ENCODE peak calls at places on chromosome 19, in nine cellular contexts. U, M, E, A, H, F, Y, C and V are unnamed samples.

GRCh38 chr19:50565984-50566903 is 2.0 kb downstream of the LRRC4B start:
- DNase-seq in U (no peak), M (no peak), E (no peak), A (peak), H (no peak), F (no peak), Y (no peak), C (no peak), V (no peak)

GRCh38 chr19:51147663-51148062 is 5.6 kb downstream of the SIGLEC7 start:
- DNase-seq in U (no peak), M (no peak), E (no peak), A (peak), H (no peak), F (no peak), Y (no peak), C (no peak), V (no peak)

GRCh38 chr19:7266832-7267231 is 27.4 kb downstream of the INSR start:
- DNase-seq in U (no peak), M (no peak), E (no peak), A (no peak), H (no peak), F (no peak), Y (no peak), C (no peak), V (no peak)

GRCh38 chr19:7595466-7596133 is at the start of gene CAMSAP3:
- DNase-seq in U (peak), M (peak), E (peak), A (peak), H (no peak), F (no peak), Y (peak), C (no peak), V (no peak)

GRCh38 chr19:41443813-41444455 is 978 bp downstream of the ERICH4 start:
- DNase-seq in U (no peak), M (no peak), E (no peak), A (no peak), H (no peak), F (no peak), Y (no peak), C (no peak), V (no peak)

GRCh38 chr19:55099557-55100506 is 17.6 kb downstream of the PPP1R12C start:
- DNase-seq in U (no peak), M (no peak), E (no peak), A (peak), H (peak), F (peak), Y (no peak), C (no peak), V (no peak)

GRCh38 chr19:55246462-55247451 is 12.1 kb downstream of the PPP6R1 start:
- DNase-seq in U (no peak), M (no peak), E (no peak), A (no peak), H (no peak), F (no peak), Y (no peak), C (no peak), V (no peak)

GRCh38 chr19:32702010-32702409 is 10.4 kb downstream of the NUDT19 start:
- DNase-seq in U (no peak), M (peak), E (no peak), A (no peak), H (no peak), F (no peak), Y (no peak), C (no peak), V (no peak)

GRCh38 chr19:41868989-41869300 is 8.1 kb upstream of the CD79A start:
- DNase-seq in U (no peak), M (no peak), E (no peak), A (no peak), H (no peak), F (no peak), Y (no peak), C (no peak), V (no peak)

GRCh38 chr19:55149078-55150003 is at the start of gene TNNT1:
- DNase-seq in U (no peak), M (no peak), E (no peak), A (peak), H (peak), F (no peak), Y (no peak), C (no peak), V (no peak)

GRCh38 chr19:52212572-52213255 is 22.9 kb downstream of the PPP2R1A start:
- DNase-seq in U (no peak), M (no peak), E (no peak), A (no peak), H (no peak), F (no peak), Y (no peak), C (no peak), V (no peak)

GRCh38 chr19:6125571-6125989 is 9.9 kb upstream of the ACSBG2 start:
- DNase-seq in U (peak), M (peak), E (peak), A (peak), H (peak), F (peak), Y (no peak), C (peak), V (peak)

GRCh38 chr19:41535029-41535622 is 40.8 kb upstream of the CEACAM21 start:
- DNase-seq in U (peak), M (no peak), E (no peak), A (no peak), H (no peak), F (no peak), Y (no peak), C (no peak), V (peak)

GRCh38 chr19:57088125-57088524 is 31.7 kb upstream of the USP29 start:
- DNase-seq in U (no peak), M (no peak), E (no peak), A (no peak), H (no peak), F (no peak), Y (no peak), C (no peak), V (no peak)

GRCh38 chr19:54029930-54030490 is 33.7 kb downstream of the VSTM1 start:
- DNase-seq in U (no peak), M (peak), E (peak), A (peak), H (peak), F (peak), Y (peak), C (peak), V (peak)

GRCh38 chr19:42554046-42554575 is 25.8 kb upstream of the CEACAM1 start:
- DNase-seq in U (no peak), M (peak), E (no peak), A (no peak), H (no peak), F (no peak), Y (no peak), C (no peak), V (no peak)

GRCh38 chr19:49339364-49340068 is 4.3 kb downstream of the CD37 start:
- DNase-seq in U (peak), M (peak), E (peak), A (peak), H (peak), F (peak), Y (no peak), C (peak), V (peak)

GRCh38 chr19:49338691-49339363 is 3.6 kb downstream of the CD37 start:
- DNase-seq in U (peak), M (peak), E (no peak), A (peak), H (peak), F (peak), Y (peak), C (peak), V (no peak)

GRCh38 chr19:49340865-49341718 is 5.9 kb downstream of the CD37 start:
- DNase-seq in U (no peak), M (no peak), E (no peak), A (peak), H (no peak), F (no peak), Y (no peak), C (no peak), V (no peak)

GRCh38 chr19:49342291-49342721 is 7.1 kb downstream of the CD37 start:
- DNase-seq in U (no peak), M (no peak), E (no peak), A (peak), H (no peak), F (no peak), Y (no peak), C (no peak), V (no peak)

GRCh38 chr19:49340069-49340864 is 5.1 kb downstream of the CD37 start:
- DNase-seq in U (peak), M (peak), E (no peak), A (peak), H (peak), F (peak), Y (no peak), C (peak), V (peak)
- TF ChIP-seq CTCF in U (no peak), M (no peak), E (no peak), A (no peak), H (no peak), F (no peak), Y (no peak), C (no peak), V (no peak)

GRCh38 chr19:34793562-34793961 is 20.5 kb upstream of the ZNF599 start:
- DNase-seq in U (no peak), M (no peak), E (no peak), A (no peak), H (no peak), F (no peak), Y (no peak), C (no peak), V (no peak)
- H3K4me3 ChIP-seq in U (no peak), M (no peak), E (no peak), A (no peak), H (no peak), F (no peak), Y (no peak), C (peak), V (no peak)

GRCh38 chr19:48617146-48617937 is 1.6 kb downstream of the RPL18 start:
- DNase-seq in U (no peak), M (peak), E (no peak), A (peak), H (no peak), F (no peak), Y (no peak), C (peak), V (no peak)

GRCh38 chr19:48618278-48618915 is 581 bp downstream of the RPL18 start:
- DNase-seq in U (no peak), M (no peak), E (no peak), A (no peak), H (no peak), F (no peak), Y (no peak), C (no peak), V (no peak)

GRCh38 chr19:48616491-48617056 is 1.7 kb upstream of the FAM83E start:
- DNase-seq in U (no peak), M (no peak), E (no peak), A (peak), H (no peak), F (no peak), Y (no peak), C (no peak), V (no peak)

GRCh38 chr19:48619692-48620565 is 623 bp downstream of the SPHK2 start:
- DNase-seq in U (no peak), M (no peak), E (peak), A (peak), H (no peak), F (peak), Y (no peak), C (peak), V (no peak)

DNA sequence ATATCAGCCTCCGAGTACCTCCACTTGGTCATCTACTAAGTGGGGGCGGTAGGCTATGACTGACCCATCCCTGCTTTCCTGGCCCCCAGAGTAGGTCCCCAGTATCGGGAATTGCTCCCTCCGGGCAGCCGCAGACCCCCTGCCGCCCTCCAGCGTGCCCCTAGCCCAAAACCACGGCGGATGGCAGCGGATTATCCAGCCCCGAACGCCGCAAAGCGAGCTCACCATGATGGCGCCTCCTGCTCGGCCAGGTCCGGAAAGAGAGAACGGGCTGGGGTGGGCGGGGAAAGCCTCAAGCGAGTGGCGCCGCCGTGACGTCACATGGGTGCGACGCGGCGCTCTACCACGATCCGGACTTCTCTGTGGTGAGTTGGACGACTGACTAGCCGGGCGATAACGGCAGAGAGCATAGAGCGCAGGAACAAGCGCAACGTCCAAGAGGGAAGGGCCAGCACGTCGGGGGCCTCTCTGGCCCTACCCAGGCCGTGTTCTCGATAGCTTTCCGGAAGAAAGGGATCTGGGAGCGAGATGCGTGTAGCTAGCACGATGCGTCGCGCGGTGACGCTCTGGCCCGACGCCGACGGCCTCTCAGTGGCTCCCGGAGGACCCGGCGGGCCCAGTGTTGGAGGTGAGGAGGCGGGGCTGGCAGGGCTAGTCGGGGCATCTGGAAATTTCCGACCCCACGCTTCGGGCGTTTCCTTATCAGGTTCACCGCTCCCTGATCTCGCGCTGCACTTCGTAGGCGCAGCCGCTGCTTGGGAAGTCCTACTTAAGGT is at the start of the genes RPL18 and SPHK2:
- DNase-seq in U (peak), M (peak), E (peak), A (peak), H (peak), F (peak), Y (peak), C (peak), V (peak)
- TF ChIP-seq CTCF in U (peak), M (no peak), E (no peak), A (no peak), H (no peak), F (no peak), Y (no peak), C (no peak), V (no peak)

DNA sequence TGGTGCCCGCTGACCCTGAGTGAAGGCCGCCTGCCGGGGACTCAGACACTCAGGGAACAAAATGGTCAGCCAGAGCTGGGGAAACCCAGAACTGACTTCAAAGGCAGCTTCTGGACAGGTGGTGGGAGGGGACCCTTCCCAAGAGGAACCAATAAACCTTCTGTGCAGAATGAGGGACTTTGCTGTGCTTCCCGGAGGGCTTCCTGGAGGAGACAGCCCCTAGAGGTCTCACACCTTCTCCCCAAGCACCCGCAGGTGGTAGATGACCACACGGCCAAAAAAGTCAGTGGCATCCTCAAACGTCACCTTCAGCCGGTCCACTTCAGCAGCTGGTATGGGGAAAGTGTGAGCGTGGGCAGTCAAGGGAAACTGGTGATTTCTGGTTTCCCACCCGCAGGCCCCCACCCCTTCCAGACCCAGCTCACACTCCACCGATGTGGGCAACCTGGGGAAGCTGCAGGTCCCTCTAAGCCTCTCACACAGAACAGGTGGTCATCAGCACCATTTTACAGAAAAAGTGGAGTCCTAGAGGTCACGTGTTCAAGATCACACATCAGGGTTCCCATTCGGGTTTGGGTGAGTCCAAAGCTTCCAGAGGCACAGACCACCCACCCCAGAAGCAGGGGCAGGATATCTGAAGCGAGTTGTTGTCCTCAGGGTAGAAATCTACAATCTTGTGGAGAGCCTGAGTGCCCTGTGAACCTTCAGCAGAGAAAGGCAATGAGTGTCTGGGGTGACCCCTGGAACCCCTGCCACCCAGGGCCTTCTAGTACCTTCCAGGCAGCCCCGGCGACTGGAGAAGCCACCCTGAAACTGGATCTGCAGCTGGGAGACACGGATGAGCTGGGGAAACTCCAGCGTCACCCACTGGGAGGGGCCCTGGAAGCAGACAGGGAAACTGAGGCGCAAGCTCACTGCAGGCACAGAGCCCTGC is 1.2 kb downstream of the NR2C2AP start:
- DNase-seq in U (no peak), M (no peak), E (no peak), A (no peak), H (no peak), F (no peak), Y (no peak), C (no peak), V (no peak)
- H3K4me3 ChIP-seq in U (peak), M (peak), E (peak), A (peak), H (peak), F (peak), Y (peak), C (peak), V (peak)

DNA sequence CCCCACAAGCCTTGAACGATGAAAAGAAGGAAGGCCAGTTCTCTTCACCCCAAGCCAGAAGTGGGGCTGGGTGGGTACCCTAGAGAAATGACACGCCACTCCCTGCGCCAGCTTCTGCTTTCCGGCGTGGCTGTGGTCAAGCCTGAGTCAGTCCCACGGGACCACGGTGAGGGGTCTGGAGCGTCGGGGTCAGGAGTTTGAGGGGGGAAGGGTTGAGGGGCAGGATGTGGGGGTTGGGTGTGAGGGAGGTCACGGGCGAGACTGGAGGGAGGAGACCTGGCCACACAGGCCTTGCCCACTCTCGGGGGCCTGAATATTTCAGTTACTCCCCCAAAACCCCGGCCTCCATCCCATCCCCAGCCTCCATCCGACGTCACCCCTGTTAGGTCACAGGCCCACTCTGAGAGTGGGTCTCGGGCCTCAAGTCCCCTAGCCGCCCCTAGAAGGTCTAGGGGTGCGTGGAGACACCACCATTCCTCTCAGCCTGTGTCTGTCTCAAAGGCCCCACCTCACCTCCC is 500 bp upstream of the IFI30 start:
- DNase-seq in U (no peak), M (no peak), E (no peak), A (no peak), H (peak), F (peak), Y (no peak), C (no peak), V (no peak)
- TF ChIP-seq CTCF in U (no peak), M (no peak), E (no peak), A (no peak), H (no peak), F (no peak), Y (no peak), C (no peak), V (no peak)

DNA sequence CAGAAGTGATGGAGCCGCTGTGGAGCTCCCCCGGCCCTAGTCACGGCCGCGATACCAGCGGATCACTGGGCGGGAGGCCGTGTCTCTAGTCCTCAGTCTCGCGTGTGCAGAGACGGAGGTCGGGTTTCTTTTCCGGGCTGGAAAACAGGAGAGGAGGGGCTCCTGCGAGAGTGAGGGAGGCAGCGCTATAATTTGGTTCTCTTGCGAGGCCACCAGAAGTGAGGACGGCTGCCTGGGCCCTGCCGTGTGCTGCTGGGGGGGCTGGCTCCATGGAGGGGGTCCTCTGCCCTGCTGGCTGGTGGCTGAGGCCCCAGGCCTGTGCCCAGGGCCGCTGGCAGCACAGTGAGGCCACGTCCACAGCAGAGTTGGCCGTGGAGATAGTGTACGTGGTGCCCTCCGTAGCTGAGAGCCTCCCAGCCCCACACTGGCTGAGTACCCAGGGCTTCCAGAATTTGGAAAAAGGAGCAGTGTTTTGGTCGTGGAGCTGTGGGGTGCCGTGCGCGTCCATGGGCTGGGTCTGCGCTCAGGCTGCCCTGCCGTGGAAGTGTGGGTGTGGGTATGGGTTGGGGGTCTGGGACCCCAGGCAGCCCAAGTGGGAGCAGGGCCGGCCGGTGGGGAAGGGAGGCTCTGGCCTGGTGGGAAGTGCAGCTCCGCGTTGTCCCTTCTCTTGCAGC is 5.8 kb downstream of the PTBP1 start:
- DNase-seq in U (peak), M (no peak), E (no peak), A (no peak), H (peak), F (no peak), Y (no peak), C (peak), V (no peak)
- H3K4me3 ChIP-seq in U (no peak), M (no peak), E (no peak), A (no peak), H (peak), F (peak), Y (no peak), C (peak), V (no peak)

GRCh38 chr19:29552454-29553280 is 26.9 kb downstream of the VSTM2B start:
- DNase-seq in U (no peak), M (peak), E (no peak), A (peak), H (no peak), F (no peak), Y (no peak), C (no peak), V (no peak)

GRCh38 chr19:29554149-29554548 is 28.4 kb downstream of the VSTM2B start:
- DNase-seq in U (no peak), M (no peak), E (no peak), A (no peak), H (no peak), F (no peak), Y (no peak), C (no peak), V (no peak)

GRCh38 chr19:29549105-29550070 is 23.6 kb downstream of the VSTM2B start:
- DNase-seq in U (no peak), M (peak), E (no peak), A (no peak), H (no peak), F (no peak), Y (no peak), C (no peak), V (no peak)

GRCh38 chr19:29550896-29551295 is 25.1 kb downstream of the VSTM2B start:
- DNase-seq in U (no peak), M (peak), E (no peak), A (no peak), H (no peak), F (no peak), Y (no peak), C (no peak), V (no peak)

DNA sequence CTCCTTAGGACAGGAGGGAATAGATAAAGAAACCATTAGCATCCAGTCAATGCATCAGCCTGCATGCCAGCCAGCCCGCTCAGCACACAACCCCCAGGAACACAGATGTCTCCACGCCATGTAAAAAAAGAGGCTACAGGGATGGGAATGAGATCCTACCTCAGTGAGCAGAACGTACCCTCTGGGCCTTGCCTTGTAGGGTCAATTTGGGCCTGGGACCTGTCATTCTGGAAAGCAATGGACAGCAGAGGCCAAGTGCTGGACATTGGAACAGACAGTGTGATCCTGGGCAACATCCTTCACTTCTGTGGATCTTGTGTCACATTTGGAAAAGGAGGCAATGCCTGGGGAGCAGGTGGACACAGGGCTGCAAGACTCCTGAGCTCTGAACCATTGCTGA is 26.0 kb downstream of the VSTM2B start:
- DNase-seq in U (no peak), M (peak), E (no peak), A (no peak), H (no peak), F (no peak), Y (no peak), C (no peak), V (no peak)
- TF ChIP-seq CTCF in U (no peak), M (no peak), E (no peak), A (no peak), H (no peak), F (no peak), Y (no peak), C (no peak), V (no peak)

GRCh38 chr19:46000497-46001246 is 5.4 kb downstream of the CCDC61 start:
- DNase-seq in U (peak), M (peak), E (no peak), A (peak), H (peak), F (no peak), Y (no peak), C (no peak), V (no peak)
- H3K4me3 ChIP-seq in U (peak), M (peak), E (no peak), A (peak), H (no peak), F (no peak), Y (no peak), C (peak), V (no peak)